ENCODE peak calls at places on chromosomes 1 and 21, in four cellular contexts. One of them, this sample, is unnamed. For H3K27me3, the result is how much of the 10 kb centered on the place peaks cover.

GRCh38 chr1:77978969-77979838 is at the start of gene FUBP1:
- DNase-seq in cardiac muscle cell: peak
- DNase-seq in Panc1: peak
- DNase-seq in heart right ventricle: peak
- DNase-seq in this sample: peak

GRCh38 chr1:212754715-212755114 is 36.9 kb downstream of the NSL1 start:
- DNase-seq in cardiac muscle cell: peak
- DNase-seq in Panc1: no peak
- DNase-seq in heart right ventricle: peak
- DNase-seq in this sample: no peak

GRCh38 chr1:46532498-46533178 is 18.8 kb downstream of the KNCN start:
- DNase-seq in cardiac muscle cell: peak
- DNase-seq in Panc1: no peak
- DNase-seq in heart right ventricle: peak
- DNase-seq in this sample: peak

GRCh38 chr1:15578921-15579682 is 5.7 kb downstream of the AGMAT start:
- DNase-seq in cardiac muscle cell: no peak
- DNase-seq in Panc1: no peak
- DNase-seq in heart right ventricle: no peak
- DNase-seq in this sample: no peak

GRCh38 chr1:198651685-198652400 is 13.0 kb downstream of the PTPRC start:
- DNase-seq in cardiac muscle cell: no peak
- DNase-seq in Panc1: no peak
- DNase-seq in heart right ventricle: no peak
- DNase-seq in this sample: no peak

GRCh38 chr1:246946366-246946765 is 14.6 kb upstream of the AHCTF1 start:
- DNase-seq in cardiac muscle cell: no peak
- DNase-seq in Panc1: no peak
- DNase-seq in heart right ventricle: no peak
- DNase-seq in this sample: no peak

GRCh38 chr1:114083186-114083585 is 70.5 kb downstream of the SYT6 start:
- DNase-seq in cardiac muscle cell: no peak
- DNase-seq in Panc1: no peak
- DNase-seq in heart right ventricle: no peak
- DNase-seq in this sample: no peak

GRCh38 chr1:9671377-9672140 is 20.0 kb downstream of the PIK3CD start:
- DNase-seq in cardiac muscle cell: no peak
- DNase-seq in Panc1: peak
- DNase-seq in heart right ventricle: no peak
- DNase-seq in this sample: no peak

GRCh38 chr1:214582289-214582891 is 20.6 kb upstream of the CENPF start:
- DNase-seq in cardiac muscle cell: no peak
- DNase-seq in Panc1: no peak
- DNase-seq in heart right ventricle: no peak
- DNase-seq in this sample: peak

GRCh38 chr21:28538987-28539622 is 453.6 kb downstream of the LTN1 start:
- DNase-seq in cardiac muscle cell: peak
- DNase-seq in Panc1: no peak
- DNase-seq in heart right ventricle: no peak
- DNase-seq in this sample: no peak

GRCh38 chr1:228083871-228084278 is 1.4 kb downstream of the ARF1 start:
- DNase-seq in cardiac muscle cell: peak
- DNase-seq in Panc1: no peak
- DNase-seq in heart right ventricle: no peak
- DNase-seq in this sample: no peak

GRCh38 chr1:9746211-9746610 is 77.6 kb downstream of the CLSTN1 start:
- DNase-seq in cardiac muscle cell: peak
- DNase-seq in Panc1: no peak
- DNase-seq in heart right ventricle: no peak
- DNase-seq in this sample: no peak

GRCh38 chr1:92838519-92838918 is 6.7 kb downstream of the RPL5 start:
- DNase-seq in cardiac muscle cell: no peak
- DNase-seq in Panc1: no peak
- DNase-seq in heart right ventricle: no peak
- DNase-seq in this sample: no peak
- H3K4me3 ChIP-seq in cardiac muscle cell: no peak
- H3K4me3 ChIP-seq in Panc1: no peak
- H3K4me3 ChIP-seq in heart right ventricle: no peak
- H3K4me3 ChIP-seq in this sample: peak

GRCh38 chr1:241630005-241630404 is 10.2 kb downstream of the CHML start:
- DNase-seq in cardiac muscle cell: no peak
- DNase-seq in Panc1: no peak
- DNase-seq in heart right ventricle: no peak
- DNase-seq in this sample: no peak

GRCh38 chr1:241630899-241631298 is 9.3 kb downstream of the CHML start:
- DNase-seq in cardiac muscle cell: no peak
- DNase-seq in Panc1: no peak
- DNase-seq in heart right ventricle: no peak
- DNase-seq in this sample: no peak

GRCh38 chr1:241630476-241630875 is 9.7 kb downstream of the CHML start:
- DNase-seq in cardiac muscle cell: no peak
- DNase-seq in Panc1: no peak
- DNase-seq in heart right ventricle: no peak
- DNase-seq in this sample: no peak

GRCh38 chr1:241624925-241625324 is 15.2 kb downstream of the CHML start:
- DNase-seq in cardiac muscle cell: peak
- DNase-seq in Panc1: no peak
- DNase-seq in heart right ventricle: no peak
- DNase-seq in this sample: no peak

DNA sequence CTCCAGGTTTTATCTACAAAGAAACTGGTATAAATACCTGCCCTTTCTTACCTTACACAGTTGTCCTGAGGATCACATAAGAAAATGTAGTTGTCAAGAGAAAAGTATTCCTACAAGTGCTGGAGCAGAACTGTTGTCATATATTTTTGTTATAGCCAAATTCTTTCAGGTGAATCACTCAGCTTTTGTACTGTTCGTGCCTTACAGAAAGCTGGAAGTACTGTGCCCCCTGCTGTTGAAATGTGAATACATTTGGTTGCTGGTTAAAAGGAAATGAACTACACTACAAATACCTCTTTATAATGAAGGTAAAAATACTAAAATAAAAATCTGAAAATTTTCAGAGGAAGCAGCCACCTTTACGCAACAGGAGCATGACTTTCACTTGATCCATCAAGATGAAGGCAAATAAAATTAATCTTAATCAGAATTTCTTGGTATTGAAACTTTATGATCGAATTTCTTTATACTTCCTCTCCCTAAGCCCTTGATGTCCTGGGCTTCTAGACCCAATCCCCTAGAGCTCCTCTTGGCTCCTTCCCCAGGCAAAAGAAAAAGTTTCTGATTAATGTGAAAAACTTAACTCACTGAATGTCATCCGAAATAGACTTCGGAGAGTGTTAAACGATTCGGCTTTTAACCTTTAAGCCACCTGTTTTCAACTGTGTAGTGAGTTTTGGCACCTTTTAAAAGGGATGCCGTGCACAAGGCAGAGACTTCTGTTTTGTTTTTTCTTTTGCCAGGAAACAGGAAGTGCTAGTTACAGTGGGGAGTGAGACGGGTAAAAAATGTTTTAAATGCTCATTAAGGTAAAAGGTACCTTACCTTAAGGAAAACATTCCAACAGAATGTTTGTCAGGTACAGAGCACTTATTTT is 12.5 kb downstream of the CHML start:
- DNase-seq in cardiac muscle cell: peak
- DNase-seq in Panc1: no peak
- DNase-seq in heart right ventricle: no peak
- DNase-seq in this sample: no peak
- TF ChIP-seq CTCF in cardiac muscle cell: peak
- TF ChIP-seq CTCF in Panc1: peak
- TF ChIP-seq CTCF in heart right ventricle: no peak
- TF ChIP-seq CTCF in this sample: peak

DNA sequence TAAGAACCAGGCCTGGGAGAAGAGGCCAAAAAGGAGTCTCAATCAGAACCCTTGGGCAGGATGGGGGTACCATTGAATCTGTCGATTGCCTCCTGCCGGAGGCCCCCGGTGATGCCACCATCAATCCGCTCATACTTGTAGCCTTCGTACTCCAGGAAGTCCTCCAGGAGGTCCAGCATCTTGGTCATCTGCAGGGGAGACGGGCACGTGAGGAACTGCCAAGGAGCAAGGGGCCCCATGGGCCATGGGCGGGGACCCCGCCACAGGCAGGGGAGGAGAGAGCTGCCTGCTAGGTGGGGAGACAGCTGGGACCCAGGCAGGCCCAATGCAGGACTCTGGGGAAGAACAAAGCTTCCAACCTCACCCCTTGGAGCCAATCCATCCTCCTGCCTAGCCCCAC is 48.6 kb downstream of the CHD5 start:
- DNase-seq in cardiac muscle cell: no peak
- DNase-seq in Panc1: no peak
- DNase-seq in heart right ventricle: no peak
- DNase-seq in this sample: no peak
- H3K27me3 ChIP-seq in cardiac muscle cell: under half
- H3K27me3 ChIP-seq in Panc1: under half
- H3K27me3 ChIP-seq in heart right ventricle: under half
- H3K27me3 ChIP-seq in this sample: under half

GRCh38 chr1:183124259-183124658 is 61.8 kb upstream of the LAMC2 start:
- DNase-seq in cardiac muscle cell: no peak
- DNase-seq in Panc1: no peak
- DNase-seq in heart right ventricle: no peak
- DNase-seq in this sample: no peak
- H3K4me3 ChIP-seq in cardiac muscle cell: no peak
- H3K4me3 ChIP-seq in Panc1: no peak
- H3K4me3 ChIP-seq in heart right ventricle: no peak
- H3K4me3 ChIP-seq in this sample: no peak

DNA sequence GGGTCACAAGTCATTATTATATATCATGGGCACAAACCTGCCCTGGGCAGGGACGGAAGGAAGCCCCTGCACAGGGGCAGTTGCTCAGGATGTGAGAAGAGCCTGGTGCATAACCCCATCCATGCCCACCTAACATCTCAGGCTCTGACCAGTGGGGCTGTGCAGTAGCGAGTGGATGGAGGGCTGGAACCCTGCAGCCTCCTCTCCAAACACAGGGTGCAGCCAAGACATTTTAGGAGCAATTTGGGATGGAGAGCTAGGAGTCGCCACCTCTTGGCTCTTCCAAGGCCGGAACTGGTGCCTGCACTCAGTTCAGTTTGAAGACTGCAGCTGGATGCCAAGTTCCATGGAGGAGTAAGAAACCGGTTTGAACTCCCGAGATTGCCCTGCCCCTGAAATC is 2.8 kb downstream of the MX1 start:
- DNase-seq in cardiac muscle cell: no peak
- DNase-seq in Panc1: no peak
- DNase-seq in heart right ventricle: no peak
- DNase-seq in this sample: no peak
- TF ChIP-seq CTCF in cardiac muscle cell: no peak
- TF ChIP-seq CTCF in Panc1: no peak
- TF ChIP-seq CTCF in heart right ventricle: no peak
- TF ChIP-seq CTCF in this sample: no peak

DNA sequence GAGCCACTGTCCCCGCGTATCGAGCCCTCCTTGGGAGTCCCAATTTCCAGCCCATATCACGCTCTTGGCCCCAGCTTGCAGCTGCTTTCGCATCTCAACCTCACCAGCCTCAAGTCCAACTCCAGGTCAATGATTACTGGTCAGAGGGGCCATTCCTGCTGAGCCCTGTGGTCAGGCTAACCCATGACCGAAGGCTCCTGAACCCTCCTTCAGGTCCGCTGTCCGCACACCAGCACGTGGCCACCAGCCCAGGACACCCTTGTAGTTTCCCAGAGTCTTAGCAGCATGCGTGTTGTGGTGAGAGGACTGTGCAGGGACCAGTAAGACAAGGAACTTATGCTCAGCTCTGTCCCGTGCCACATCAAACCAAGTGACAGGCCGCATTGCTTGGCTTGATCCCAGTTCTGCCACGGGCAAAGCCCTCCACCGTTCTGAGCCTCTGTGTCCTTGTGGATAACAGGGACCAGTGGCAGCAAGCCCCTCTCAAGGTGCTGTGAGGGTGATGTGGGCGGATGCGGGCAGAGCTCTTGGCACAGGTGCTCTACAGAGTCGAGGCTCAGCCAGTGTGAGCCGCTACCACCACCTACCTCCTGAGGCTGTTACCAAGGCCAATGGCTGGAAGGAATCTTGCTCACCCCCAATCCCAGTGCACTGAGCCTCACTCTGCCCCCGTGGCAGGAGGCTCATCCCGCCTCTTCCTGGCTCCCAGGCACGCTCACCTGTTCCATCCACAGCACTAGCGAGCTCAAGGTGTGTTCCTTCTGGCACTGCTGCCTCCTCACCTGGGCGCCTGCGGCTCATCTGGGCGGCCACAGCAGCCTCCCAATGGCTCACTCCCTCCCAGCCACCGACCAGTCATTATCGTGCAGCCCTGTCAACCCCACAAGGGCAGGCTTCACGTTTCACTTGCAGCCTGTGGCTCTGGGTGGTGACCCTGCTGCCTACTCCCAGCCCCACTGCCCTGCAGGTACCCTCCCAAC is 20.4 kb downstream of the KRTAP10-1 start:
- DNase-seq in cardiac muscle cell: no peak
- DNase-seq in Panc1: no peak
- DNase-seq in heart right ventricle: no peak
- DNase-seq in this sample: no peak
- H3K27me3 ChIP-seq in cardiac muscle cell: under half
- H3K27me3 ChIP-seq in Panc1: under half
- H3K27me3 ChIP-seq in heart right ventricle: under half
- H3K27me3 ChIP-seq in this sample: under half

GRCh38 chr1:94926365-94926914 is 470 bp downstream of the CNN3 start:
- DNase-seq in cardiac muscle cell: peak
- DNase-seq in Panc1: no peak
- DNase-seq in heart right ventricle: peak
- DNase-seq in this sample: peak
- H3K4me3 ChIP-seq in cardiac muscle cell: peak
- H3K4me3 ChIP-seq in Panc1: peak
- H3K4me3 ChIP-seq in heart right ventricle: peak
- H3K4me3 ChIP-seq in this sample: peak

GRCh38 chr1:10903826-10904225 is 107.4 kb upstream of the CASZ1 start:
- DNase-seq in cardiac muscle cell: no peak
- DNase-seq in Panc1: no peak
- DNase-seq in heart right ventricle: no peak
- DNase-seq in this sample: no peak

GRCh38 chr1:10904396-10905358 is 107.8 kb upstream of the TARDBP start:
- DNase-seq in cardiac muscle cell: peak
- DNase-seq in Panc1: no peak
- DNase-seq in heart right ventricle: no peak
- DNase-seq in this sample: no peak

GRCh38 chr1:10908266-10908665 is 104.2 kb upstream of the TARDBP start:
- DNase-seq in cardiac muscle cell: no peak
- DNase-seq in Panc1: no peak
- DNase-seq in heart right ventricle: no peak
- DNase-seq in this sample: peak

GRCh38 chr1:10906866-10907519 is 105.5 kb upstream of the TARDBP start:
- DNase-seq in cardiac muscle cell: no peak
- DNase-seq in Panc1: no peak
- DNase-seq in heart right ventricle: no peak
- DNase-seq in this sample: peak

GRCh38 chr1:10905841-10906655 is 106.4 kb upstream of the TARDBP start:
- DNase-seq in cardiac muscle cell: no peak
- DNase-seq in Panc1: no peak
- DNase-seq in heart right ventricle: no peak
- DNase-seq in this sample: peak
- TF ChIP-seq CTCF in cardiac muscle cell: no peak
- TF ChIP-seq CTCF in Panc1: no peak
- TF ChIP-seq CTCF in heart right ventricle: no peak
- TF ChIP-seq CTCF in this sample: no peak

This sample was measured in endodermal cell.